ENCODE peak calls at places on chromosomes 13 and 19, in four cellular contexts. S is neural progenitor cell, P is lung, O is heart left ventricle. I is an unnamed sample. For H3K4me1, the result is how much of the 10 kb centered on the place peaks cover.

GRCh38 chr13:78958019-78958418 is 299.1 kb upstream of the OBI1 start:
- DNase-seq in P (no peak), S (no peak), O (no peak), I (no peak)

GRCh38 chr19:5260381-5260967 is 80.1 kb downstream of the PTPRS start:
- DNase-seq in P (no peak), O (no peak), S (no peak), I (no peak)

GRCh38 chr19:46330319-46330918 is 16.5 kb upstream of the PPP5C start:
- DNase-seq in O (no peak), S (no peak), P (no peak), I (no peak)

GRCh38 chr13:111202745-111203144 is 87.6 kb downstream of the ARHGEF7 start:
- DNase-seq in O (no peak), P (no peak), S (no peak), I (peak)

GRCh38 chr19:14686411-14686810 is 3.4 kb upstream of the ZNF333 start:
- DNase-seq in S (peak), O (no peak), P (no peak), I (peak)

GRCh38 chr19:10718205-10719196 is 622 bp downstream of the DNM2 start:
- DNase-seq in O (peak), S (peak), P (peak), I (no peak)

GRCh38 chr19:47507031-47507430 is 7.8 kb downstream of the NAPA start:
- DNase-seq in P (no peak), O (no peak), S (no peak), I (no peak)

GRCh38 chr19:39083983-39084731 is at the start of gene ACP7:
- DNase-seq in O (no peak), S (peak), P (no peak), I (no peak)

GRCh38 chr19:45154064-45154827 is 6.5 kb downstream of the NKPD1 start:
- DNase-seq in O (no peak), P (no peak), S (no peak), I (no peak)

GRCh38 chr19:19558055-19558454 is 20.0 kb downstream of the CILP2 start:
- DNase-seq in O (no peak), S (no peak), P (no peak), I (no peak)

GRCh38 chr19:50724522-50725217 is 1.5 kb downstream of the CLEC11A start:
- DNase-seq in P (peak), O (peak), S (peak), I (peak)
- H3K27ac ChIP-seq in P (peak), O (peak), S (no peak), I (no peak)

GRCh38 chr19:38057954-38058690 is 151.1 kb downstream of the SIPA1L3 start:
- DNase-seq in S (no peak), P (peak), O (no peak), I (no peak)
- H3K4me1 ChIP-seq in S (under half), P (under half), O (under half), I (under half)

DNA sequence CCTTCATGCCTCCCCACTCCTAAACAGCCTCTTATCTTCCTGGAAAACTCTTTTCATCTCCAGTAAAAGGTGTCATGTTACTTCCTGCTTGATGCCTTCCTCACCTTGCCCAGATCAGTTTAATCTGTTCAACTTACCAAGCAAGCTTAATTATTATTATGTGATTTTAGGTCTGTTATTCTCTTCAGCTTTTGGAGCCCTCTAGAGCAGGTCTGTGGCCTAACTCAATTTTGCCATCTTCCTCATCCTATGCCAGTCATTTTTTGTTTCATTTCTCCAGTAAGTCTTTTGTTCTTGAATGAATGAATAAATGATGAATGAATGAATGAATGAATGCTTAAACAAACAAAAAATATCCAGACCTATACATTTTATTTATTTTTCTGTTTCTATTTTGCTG is 528.3 kb downstream of the DCT start:
- DNase-seq in S (no peak), P (no peak), O (no peak), I (no peak)
- TF ChIP-seq CTCF in S (no peak), P (no peak), O (no peak), I (no peak)

DNA sequence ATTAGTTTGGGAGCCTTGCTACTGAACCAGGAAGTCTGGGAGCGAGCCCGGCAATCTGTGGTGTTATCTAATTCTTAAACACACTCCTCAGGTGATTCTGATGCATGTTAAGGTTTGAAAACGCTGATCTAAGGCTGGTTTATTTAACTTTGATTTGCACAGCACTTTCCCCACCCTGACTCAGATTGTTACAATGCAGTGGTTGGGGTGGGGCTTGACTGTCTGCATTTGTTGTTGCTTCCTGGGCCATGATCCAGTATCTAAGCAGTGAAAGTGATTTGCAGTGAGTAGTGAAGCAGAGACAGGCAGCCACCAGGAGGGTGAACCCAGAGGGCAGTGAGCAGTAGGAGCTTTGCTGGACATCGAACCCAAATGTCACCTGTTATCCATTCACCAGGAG is 81.6 kb upstream of the ARGLU1 start:
- DNase-seq in O (no peak), S (no peak), P (no peak), I (peak)
- H3K27ac ChIP-seq in O (peak), S (no peak), P (no peak), I (no peak)